ENCODE peak calls at places on chromosomes 6 and 20, in seven cellular contexts. C is mucosa of descending colon, I is ovary, R is HL-60, N is GM12865, A is AG10803, F is GM06990. Z is an unnamed sample.

GRCh38 chr6:69019832-69020231 is 384.8 kb downstream of the ADGRB3 start:
- DNase-seq in C (no peak), I (no peak), R (no peak), N (no peak), A (peak; percentile 31), F (no peak), Z (no peak)

GRCh38 chr6:6131492-6132109 is 124.9 kb upstream of the NRN1 start:
- DNase-seq in C (no peak), I (no peak), R (peak; percentile 4), N (peak; percentile 69), A (peak; percentile 25), F (peak; percentile 3), Z (no peak)

GRCh38 chr20:14207591-14207990 is 129.8 kb downstream of the FLRT3 start:
- DNase-seq in C (no peak), I (no peak), R (no peak), N (no peak), A (no peak), F (no peak), Z (no peak)

GRCh38 chr20:20931632-20932031 is 174.5 kb downstream of the LINC00237 start:
- DNase-seq in C (no peak), I (no peak), R (no peak), N (no peak), A (no peak), F (no peak), Z (no peak)

GRCh38 chr20:23361108-23361650 is 803 bp upstream of the GZF1 start:
- DNase-seq in C (no peak), I (peak; percentile 68), R (peak; percentile 26), N (peak; percentile 30), A (peak; percentile 38), F (no peak), Z (no peak)

GRCh38 chr20:48295445-48295903 is 510.2 kb upstream of the SULF2 start:
- DNase-seq in C (no peak), I (peak; percentile 49), R (no peak), N (no peak), A (peak; percentile 95), F (no peak), Z (no peak)

GRCh38 chr6:17865798-17866725 is 121.4 kb downstream of the KIF13A start:
- DNase-seq in C (peak; percentile 30), I (peak; percentile 56), R (no peak), N (no peak), A (peak; percentile 92), F (no peak), Z (peak; percentile 62)

GRCh38 chr20:38883081-38883980 is 42.9 kb upstream of the FAM83D start:
- DNase-seq in C (no peak), I (no peak), R (no peak), N (no peak), A (peak; percentile 17), F (no peak), Z (no peak)

GRCh38 chr20:214383-214782 is 12.7 kb upstream of the DEFB129 start:
- DNase-seq in C (no peak), I (no peak), R (no peak), N (no peak), A (no peak), F (no peak), Z (no peak)

GRCh38 chr6:90294614-90294988 is 2.0 kb downstream of the BACH2 start:
- DNase-seq in C (no peak), I (no peak), R (no peak), N (peak; percentile 40), A (no peak), F (no peak), Z (no peak)

GRCh38 chr6:90294008-90294511 is 2.6 kb downstream of the BACH2 start:
- DNase-seq in C (no peak), I (no peak), R (no peak), N (no peak), A (no peak), F (no peak), Z (no peak)

GRCh38 chr6:90295854-90296345 is 743 bp downstream of the BACH2 start:
- DNase-seq in C (peak; percentile 74), I (peak; percentile 81), R (peak; percentile 39), N (peak; percentile 55), A (peak; percentile 35), F (peak; percentile 34), Z (peak; percentile 35)

GRCh38 chr6:90296346-90297123 is at the start of gene BACH2:
- DNase-seq in C (peak; percentile 91), I (peak; percentile 96), R (peak; percentile 82), N (peak; percentile 81), A (peak; percentile 50), F (peak; percentile 67), Z (peak; percentile 93)

GRCh38 chr6:90294989-90295853 is 1.4 kb downstream of the BACH2 start:
- DNase-seq in C (peak; percentile 59), I (peak; percentile 43), R (no peak), N (peak; percentile 32), A (peak; percentile 6), F (peak; percentile 46), Z (no peak)
- TF ChIP-seq CTCF in C (no peak), I (peak; percentile 5), R (no peak), N (peak; percentile 14), A (no peak), F (peak; percentile 22), Z (no peak)

GRCh38 chr6:12603711-12604049 is 112.9 kb upstream of the PHACTR1 start:
- DNase-seq in C (no peak), I (no peak), R (no peak), N (no peak), A (no peak), F (no peak), Z (no peak)
- TF ChIP-seq CTCF in C (no peak), I (no peak), R (no peak), N (no peak), A (no peak), F (no peak), Z (no peak)

GRCh38 chr6:83474309-83474708 is 38.0 kb upstream of the PRSS35 start:
- DNase-seq in C (no peak), I (no peak), R (no peak), N (no peak), A (peak; percentile 10), F (no peak), Z (no peak)
- TF ChIP-seq CTCF in C (no peak), I (no peak), R (no peak), N (no peak), A (no peak), F (no peak), Z (no peak)

GRCh38 chr6:16519265-16520242 is 241.7 kb downstream of the ATXN1 start:
- DNase-seq in C (no peak), I (no peak), R (no peak), N (peak; percentile 36), A (no peak), F (no peak), Z (no peak)

GRCh38 chr6:16521528-16521927 is 239.7 kb downstream of the ATXN1 start:
- DNase-seq in C (no peak), I (no peak), R (no peak), N (no peak), A (no peak), F (no peak), Z (no peak)

GRCh38 chr6:16522937-16523336 is 238.3 kb downstream of the ATXN1 start:
- DNase-seq in C (no peak), I (no peak), R (no peak), N (no peak), A (no peak), F (no peak), Z (no peak)

GRCh38 chr6:16514249-16514648 is 247.0 kb downstream of the ATXN1 start:
- DNase-seq in C (no peak), I (no peak), R (peak; percentile 33), N (peak; percentile 60), A (peak; percentile 59), F (no peak), Z (no peak)

DNA sequence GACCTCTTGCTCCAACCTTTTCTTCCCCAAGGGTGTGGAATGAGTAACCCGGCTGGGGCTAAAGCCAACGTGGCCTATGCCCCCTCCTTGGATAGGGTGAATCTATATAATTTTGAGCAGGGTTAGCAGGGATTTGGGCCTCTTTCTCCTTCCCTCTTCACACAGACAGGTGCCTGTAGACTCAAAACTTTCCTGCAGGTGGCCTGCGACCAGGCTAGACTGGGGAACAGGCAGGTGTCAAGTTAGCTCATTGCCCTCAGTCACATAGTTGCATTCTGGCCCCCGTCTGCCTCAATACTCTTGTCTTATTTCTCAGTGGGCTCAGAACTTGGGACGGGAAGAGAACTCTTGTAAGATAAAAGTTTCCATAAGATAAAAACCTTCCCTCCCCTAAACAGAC is 243.0 kb downstream of the ATXN1 start:
- DNase-seq in C (peak; percentile 31), I (no peak), R (no peak), N (peak; percentile 35), A (no peak), F (no peak), Z (no peak)
- TF ChIP-seq CTCF in C (no peak), I (no peak), R (no peak), N (peak; percentile 2), A (no peak), F (peak; percentile 29), Z (no peak)

Z was measured in omental fat pad.